ENCODE peak calls at places on chromosomes 1 and 21, in six cellular contexts. One of them, this sample, is unnamed.
A peak's percentile ranks its signal among the peaks of the same experiment; 100 is the strongest.

GRCh38 chr1:96983866-96984265 is 262.3 kb downstream of the PTBP2 start:
- DNase-seq in H1: no peak
- DNase-seq in GM12878: no peak
- DNase-seq in HepG2: no peak
- DNase-seq in GM12891: no peak
- DNase-seq in K562: no peak
- DNase-seq in this sample: no peak

GRCh38 chr1:54275349-54275748 is 75.4 kb downstream of the MRPL37 start:
- DNase-seq in HepG2: no peak
- DNase-seq in GM12878: no peak
- DNase-seq in K562: no peak
- DNase-seq in GM12891: no peak
- DNase-seq in H1: no peak
- DNase-seq in this sample: no peak

GRCh38 chr1:91579658-91580228 is 79.1 kb downstream of the CDC7 start:
- DNase-seq in GM12878: no peak
- DNase-seq in HepG2: no peak
- DNase-seq in GM12891: no peak
- DNase-seq in K562: no peak
- DNase-seq in H1: no peak
- DNase-seq in this sample: no peak

GRCh38 chr21:46007498-46007868 is 25.9 kb downstream of the COL6A1 start:
- DNase-seq in K562: no peak
- DNase-seq in GM12891: no peak
- DNase-seq in GM12878: no peak
- DNase-seq in H1: no peak
- DNase-seq in HepG2: no peak
- DNase-seq in this sample: no peak

GRCh38 chr1:61951731-61952585 is 209.7 kb downstream of the PATJ start:
- DNase-seq in K562: no peak
- DNase-seq in H1: no peak
- DNase-seq in GM12878: no peak
- DNase-seq in GM12891: no peak
- DNase-seq in HepG2: no peak
- DNase-seq in this sample: no peak

GRCh38 chr21:45297869-45298268 is 10.2 kb upstream of the POFUT2 start:
- DNase-seq in GM12891: no peak
- DNase-seq in H1: no peak
- DNase-seq in K562: no peak
- DNase-seq in HepG2: no peak
- DNase-seq in GM12878: no peak
- DNase-seq in this sample: no peak

GRCh38 chr1:53957231-53957818 is 11.2 kb downstream of the LRRC42 start:
- DNase-seq in HepG2: peak; percentile 80
- DNase-seq in K562: peak; percentile 51
- DNase-seq in H1: no peak
- DNase-seq in GM12878: no peak
- DNase-seq in GM12891: no peak
- DNase-seq in this sample: no peak

GRCh38 chr1:54398963-54399528 is 7.1 kb downstream of the SSBP3 start:
- DNase-seq in H1: no peak
- DNase-seq in K562: no peak
- DNase-seq in GM12891: no peak
- DNase-seq in GM12878: no peak
- DNase-seq in HepG2: no peak
- DNase-seq in this sample: no peak

GRCh38 chr1:78577257-78578100 is 42.8 kb upstream of the IFI44L start:
- DNase-seq in K562: no peak
- DNase-seq in HepG2: no peak
- DNase-seq in H1: no peak
- DNase-seq in GM12891: no peak
- DNase-seq in GM12878: no peak
- DNase-seq in this sample: no peak

GRCh38 chr1:29975036-29975694 is 738.8 kb downstream of the PTPRU start:
- DNase-seq in H1: no peak
- DNase-seq in GM12891: no peak
- DNase-seq in HepG2: peak; percentile 5
- DNase-seq in K562: peak; percentile 36
- DNase-seq in GM12878: no peak
- DNase-seq in this sample: no peak

GRCh38 chr1:216075339-216075738 is 347.9 kb downstream of the USH2A start:
- DNase-seq in HepG2: no peak
- DNase-seq in K562: no peak
- DNase-seq in GM12891: no peak
- DNase-seq in GM12878: no peak
- DNase-seq in H1: no peak
- DNase-seq in this sample: no peak

GRCh38 chr1:13813398-13814012 is 113.5 kb downstream of the PRDM2 start:
- DNase-seq in H1: no peak
- DNase-seq in K562: peak; percentile 78
- DNase-seq in GM12891: peak; percentile 35
- DNase-seq in GM12878: no peak
- DNase-seq in HepG2: no peak
- DNase-seq in this sample: peak; percentile 46

GRCh38 chr1:184986250-184986649 is 11.9 kb upstream of the NIBAN1 start:
- DNase-seq in GM12878: no peak
- DNase-seq in HepG2: no peak
- DNase-seq in K562: peak; percentile 38
- DNase-seq in GM12891: no peak
- DNase-seq in H1: no peak
- DNase-seq in this sample: no peak

GRCh38 chr21:38869946-38870345 is 64.2 kb downstream of the ETS2 start:
- DNase-seq in HepG2: peak; percentile 39
- DNase-seq in H1: no peak
- DNase-seq in GM12891: no peak
- DNase-seq in GM12878: no peak
- DNase-seq in K562: no peak
- DNase-seq in this sample: no peak

GRCh38 chr1:231395051-231395995 is 26.8 kb downstream of the EGLN1 start:
- DNase-seq in HepG2: peak; percentile 74
- DNase-seq in GM12878: no peak
- DNase-seq in H1: no peak
- DNase-seq in GM12891: no peak
- DNase-seq in K562: no peak
- DNase-seq in this sample: no peak

GRCh38 chr1:168136709-168137514 is at the start of gene GPR161:
- DNase-seq in GM12891: peak; percentile 35
- DNase-seq in H1: no peak
- DNase-seq in HepG2: no peak
- DNase-seq in GM12878: no peak
- DNase-seq in K562: peak; percentile 57
- DNase-seq in this sample: peak; percentile 23

GRCh38 chr1:158724442-158724841 is 3.9 kb upstream of the OR6K3 start:
- DNase-seq in GM12878: no peak
- DNase-seq in K562: no peak
- DNase-seq in H1: no peak
- DNase-seq in HepG2: no peak
- DNase-seq in GM12891: no peak
- DNase-seq in this sample: no peak

GRCh38 chr1:173152585-173152984 is 54.5 kb downstream of the TNFSF4 start:
- DNase-seq in GM12878: no peak
- DNase-seq in HepG2: no peak
- DNase-seq in GM12891: no peak
- DNase-seq in H1: no peak
- DNase-seq in K562: no peak
- DNase-seq in this sample: no peak

GRCh38 chr1:158246650-158247049 is 7.6 kb upstream of the CD1A start:
- DNase-seq in K562: no peak
- DNase-seq in HepG2: no peak
- DNase-seq in GM12878: no peak
- DNase-seq in GM12891: no peak
- DNase-seq in H1: no peak
- DNase-seq in this sample: no peak

GRCh38 chr1:63634471-63634870 is 41.3 kb downstream of the PGM1 start:
- DNase-seq in GM12878: no peak
- DNase-seq in H1: no peak
- DNase-seq in K562: no peak
- DNase-seq in HepG2: no peak
- DNase-seq in GM12891: no peak
- DNase-seq in this sample: no peak

GRCh38 chr1:33163621-33164071 is 18.2 kb downstream of the TRIM62 start:
- DNase-seq in K562: no peak
- DNase-seq in H1: no peak
- DNase-seq in GM12878: no peak
- DNase-seq in HepG2: no peak
- DNase-seq in GM12891: no peak
- DNase-seq in this sample: no peak

GRCh38 chr1:53826367-53826766 is 11.7 kb downstream of the NDC1 start:
- DNase-seq in H1: no peak
- DNase-seq in K562: no peak
- DNase-seq in GM12878: no peak
- DNase-seq in HepG2: no peak
- DNase-seq in GM12891: no peak
- DNase-seq in this sample: no peak

GRCh38 chr1:171434717-171435346 is 50.5 kb upstream of the PRRC2C start:
- DNase-seq in HepG2: no peak
- DNase-seq in H1: no peak
- DNase-seq in K562: no peak
- DNase-seq in GM12878: no peak
- DNase-seq in GM12891: no peak
- DNase-seq in this sample: no peak

GRCh38 chr1:56017336-56017735 is 562.0 kb downstream of the PLPP3 start:
- DNase-seq in GM12891: no peak
- DNase-seq in HepG2: no peak
- DNase-seq in K562: no peak
- DNase-seq in GM12878: no peak
- DNase-seq in H1: no peak
- DNase-seq in this sample: no peak

GRCh38 chr21:32597205-32597604 is 11.9 kb upstream of the TCP10L start:
- DNase-seq in K562: no peak
- DNase-seq in H1: no peak
- DNase-seq in GM12891: no peak
- DNase-seq in HepG2: peak; percentile 93
- DNase-seq in GM12878: no peak
- DNase-seq in this sample: no peak

GRCh38 chr1:227316456-227316855 is 1.8 kb downstream of the CDC42BPA start:
- DNase-seq in H1: no peak
- DNase-seq in K562: no peak
- DNase-seq in HepG2: no peak
- DNase-seq in GM12891: no peak
- DNase-seq in GM12878: no peak
- DNase-seq in this sample: no peak

GRCh38 chr1:227316941-227317540 is 1.3 kb downstream of the CDC42BPA start:
- DNase-seq in GM12878: no peak
- DNase-seq in H1: no peak
- DNase-seq in GM12891: no peak
- DNase-seq in K562: peak; percentile 66
- DNase-seq in HepG2: no peak
- DNase-seq in this sample: no peak

GRCh38 chr1:227318852-227319607 is 738 bp upstream of the CDC42BPA start:
- DNase-seq in GM12891: no peak
- DNase-seq in GM12878: no peak
- DNase-seq in HepG2: peak; percentile 45
- DNase-seq in H1: peak; percentile 54
- DNase-seq in K562: peak; percentile 56
- DNase-seq in this sample: no peak

GRCh38 chr1:227317541-227318002 is 720 bp downstream of the CDC42BPA start:
- DNase-seq in GM12891: peak; percentile 11
- DNase-seq in K562: peak; percentile 78
- DNase-seq in HepG2: peak; percentile 44
- DNase-seq in H1: peak; percentile 17
- DNase-seq in GM12878: no peak
- DNase-seq in this sample: no peak

DNA sequence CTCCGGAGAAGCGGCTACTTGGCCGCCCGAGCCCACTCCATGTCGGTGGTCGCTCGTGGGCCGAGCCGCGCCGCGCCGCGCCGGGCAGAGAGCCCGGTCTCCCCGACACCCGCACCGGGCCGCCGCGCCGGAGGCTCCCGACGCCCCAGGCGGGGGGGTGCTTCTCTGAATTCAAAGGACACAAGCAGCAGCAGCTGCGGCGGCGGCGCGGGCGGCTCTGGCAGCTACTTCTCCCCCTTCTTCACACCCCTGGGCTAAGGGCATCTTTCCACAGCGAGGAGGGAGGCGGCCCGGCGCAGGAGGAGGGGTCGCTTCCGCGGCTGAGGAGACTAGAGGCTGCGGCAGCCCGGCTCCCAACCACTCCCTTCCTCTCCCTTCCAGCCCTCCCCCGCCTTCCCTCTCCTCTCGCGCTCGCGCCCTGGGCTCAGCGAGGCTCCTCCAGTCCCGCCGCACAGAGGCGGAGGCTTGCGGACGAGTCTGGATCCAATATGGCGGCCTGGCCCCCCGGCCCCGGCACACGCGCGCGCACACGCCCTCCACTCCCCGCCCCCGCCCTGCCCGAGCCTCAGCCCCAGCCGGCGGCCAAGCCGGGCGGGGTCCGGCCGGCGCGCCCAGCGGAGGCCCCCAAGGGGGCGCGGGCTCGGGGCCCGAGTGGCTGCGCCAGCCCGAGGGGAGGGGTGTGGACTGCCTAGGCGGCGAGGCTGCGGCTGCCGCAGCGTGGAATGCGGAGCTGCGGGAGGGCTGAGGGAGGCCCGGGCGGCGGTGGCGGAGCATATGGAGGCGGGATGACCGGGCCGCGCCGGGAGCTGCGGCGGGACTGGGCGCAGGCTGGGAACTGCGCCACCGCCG is at the start of gene CDC42BPA:
- DNase-seq in HepG2: peak; percentile 46
- DNase-seq in K562: peak; percentile 95
- DNase-seq in GM12878: no peak
- DNase-seq in GM12891: peak; percentile 47
- DNase-seq in H1: peak; percentile 19
- DNase-seq in this sample: peak; percentile 37
- TF ChIP-seq POLR2A in HepG2: no peak
- TF ChIP-seq POLR2A in K562: peak; percentile 83
- TF ChIP-seq POLR2A in GM12878: no peak
- TF ChIP-seq POLR2A in GM12891: no peak
- TF ChIP-seq POLR2A in H1: peak; percentile 68
- TF ChIP-seq POLR2A in this sample: no peak

GRCh38 chr1:223066415-223066814 is 76.6 kb downstream of the TLR5 start:
- DNase-seq in GM12878: no peak
- DNase-seq in GM12891: no peak
- DNase-seq in HepG2: no peak
- DNase-seq in H1: no peak
- DNase-seq in K562: no peak
- DNase-seq in this sample: no peak
- TF ChIP-seq TAF1 in GM12878: no peak
- TF ChIP-seq TAF1 in GM12891: no peak
- TF ChIP-seq TAF1 in HepG2: no peak
- TF ChIP-seq TAF1 in H1: no peak
- TF ChIP-seq TAF1 in K562: no peak
- TF ChIP-seq TAF1 in this sample: no peak

DNA sequence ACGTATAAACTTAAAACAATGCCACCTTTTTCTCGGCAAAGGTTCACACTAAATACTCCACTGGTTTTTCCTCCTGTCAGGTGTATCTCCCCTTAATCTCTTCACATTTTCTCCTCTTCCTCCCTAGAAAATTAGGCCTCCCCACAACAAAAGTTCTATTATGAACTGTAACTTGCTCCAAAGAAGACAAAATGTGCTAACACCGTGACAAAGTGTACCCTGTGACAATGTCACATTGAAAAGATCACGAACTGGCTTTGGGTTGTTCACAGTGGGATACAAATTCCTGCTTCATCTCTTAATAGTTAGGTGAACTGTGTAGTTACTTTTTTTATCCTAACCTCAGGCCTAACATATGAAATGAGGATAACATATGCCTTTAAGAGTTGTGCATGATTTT is 6.0 kb downstream of the NUCKS1 start:
- DNase-seq in H1: no peak
- DNase-seq in HepG2: no peak
- DNase-seq in GM12878: no peak
- DNase-seq in K562: no peak
- DNase-seq in GM12891: no peak
- DNase-seq in this sample: no peak
- TF ChIP-seq POLR2A in H1: no peak
- TF ChIP-seq POLR2A in HepG2: no peak
- TF ChIP-seq POLR2A in GM12878: no peak
- TF ChIP-seq POLR2A in K562: peak; percentile 32
- TF ChIP-seq POLR2A in GM12891: peak; percentile 1
- TF ChIP-seq POLR2A in this sample: peak; percentile 20

GRCh38 chr1:19635646-19636045 is 8.5 kb upstream of the NBL1 start:
- DNase-seq in GM12891: no peak
- DNase-seq in K562: no peak
- DNase-seq in GM12878: no peak
- DNase-seq in H1: no peak
- DNase-seq in HepG2: no peak
- DNase-seq in this sample: no peak
- TF ChIP-seq TAF1 in GM12891: no peak
- TF ChIP-seq TAF1 in K562: no peak
- TF ChIP-seq TAF1 in GM12878: no peak
- TF ChIP-seq TAF1 in H1: no peak
- TF ChIP-seq TAF1 in HepG2: no peak
- TF ChIP-seq TAF1 in this sample: no peak

This sample was measured in GM12892.